ENCODE peak calls at places on chromosomes 16 and 17, in six cellular contexts. Z is fibroblast of mammary gland, R is right atrium auricular region, J is heart left ventricle, W is AG10803, Q is stomach. P is an unnamed sample.

GRCh38 chr17:29393451-29393850 is 3.3 kb downstream of the TAOK1 start:
- DNase-seq in J (no peak), Z (peak), Q (no peak), R (no peak), W (peak), P (peak)

GRCh38 chr16:10878644-10879498 is 1.9 kb downstream of the CIITA start:
- DNase-seq in W (peak), J (peak), Q (peak), R (no peak), Z (no peak), P (peak)

GRCh38 chr16:83443972-83444371 is 363.8 kb upstream of the HSBP1 start:
- DNase-seq in J (no peak), Z (no peak), Q (no peak), W (no peak), R (no peak), P (no peak)

GRCh38 chr16:59324462-59324861 is 590.3 kb upstream of the GOT2 start:
- DNase-seq in W (no peak), Z (no peak), Q (no peak), R (no peak), J (no peak), P (no peak)

GRCh38 chr17:4823373-4824089 is 9.6 kb upstream of the MINK1 start:
- DNase-seq in R (no peak), J (no peak), Z (no peak), W (no peak), Q (no peak), P (no peak)

GRCh38 chr17:82495844-82496528 is 23.5 kb upstream of the FOXK2 start:
- DNase-seq in Q (no peak), W (no peak), Z (no peak), J (no peak), R (no peak), P (no peak)

GRCh38 chr17:14143678-14144077 is 74.4 kb downstream of the COX10 start:
- DNase-seq in W (no peak), R (no peak), Z (peak), Q (peak), J (no peak), P (no peak)

GRCh38 chr17:76121932-76122383 is 18.4 kb upstream of the EXOC7 start:
- DNase-seq in Q (peak), R (no peak), W (peak), J (no peak), Z (peak), P (no peak)

GRCh38 chr17:35084987-35085386 is 21.5 kb upstream of the RFFL start:
- DNase-seq in Z (peak), J (no peak), R (no peak), W (no peak), Q (no peak), P (peak)

GRCh38 chr16:64864232-64864803 is 257.5 kb downstream of the CDH11 start:
- DNase-seq in Q (no peak), J (no peak), W (peak), Z (peak), R (no peak), P (peak)

GRCh38 chr17:48155889-48156670 is 48.5 kb downstream of the SNX11 start:
- DNase-seq in J (no peak), Q (no peak), Z (no peak), W (no peak), R (no peak), P (no peak)

GRCh38 chr17:77456951-77457548 is 316.3 kb downstream of the SEC14L1 start:
- DNase-seq in Z (no peak), R (no peak), J (no peak), Q (no peak), W (no peak), P (no peak)

GRCh38 chr16:28168991-28169554 is 42.7 kb downstream of the XPO6 start:
- DNase-seq in R (no peak), W (no peak), Z (no peak), J (no peak), Q (no peak), P (no peak)

GRCh38 chr16:71723537-71724319 is 773 bp downstream of the PHLPP2 start:
- DNase-seq in Q (peak), R (peak), W (peak), J (peak), Z (peak), P (peak)

GRCh38 chr17:4009164-4009785 is 45.0 kb upstream of the ATP2A3 start:
- DNase-seq in W (no peak), R (no peak), Z (no peak), Q (no peak), J (no peak), P (no peak)

GRCh38 chr16:29231231-29231630 is 175.3 kb downstream of the NPIPB11 start:
- DNase-seq in J (no peak), Z (peak), Q (no peak), W (peak), R (no peak), P (peak)

GRCh38 chr16:70770291-70770967 is 30.5 kb downstream of the VAC14 start:
- DNase-seq in W (no peak), J (no peak), Z (no peak), R (no peak), Q (no peak), P (no peak)

GRCh38 chr16:27244363-27244755 is 24.2 kb downstream of the NSMCE1 start:
- DNase-seq in W (no peak), Q (no peak), J (no peak), R (no peak), Z (no peak), P (no peak)

GRCh38 chr17:50426472-50426782 is 409 bp downstream of the ACSF2 start:
- DNase-seq in Q (no peak), Z (no peak), R (no peak), J (no peak), W (no peak), P (no peak)

GRCh38 chr16:24568392-24568791 is 29.0 kb downstream of the RBBP6 start:
- DNase-seq in J (no peak), W (peak), Z (peak), R (no peak), Q (no peak), P (peak)
- TF ChIP-seq CTCF in J (peak), W (peak), Z (peak), R (no peak), Q (no peak), P (peak)

DNA sequence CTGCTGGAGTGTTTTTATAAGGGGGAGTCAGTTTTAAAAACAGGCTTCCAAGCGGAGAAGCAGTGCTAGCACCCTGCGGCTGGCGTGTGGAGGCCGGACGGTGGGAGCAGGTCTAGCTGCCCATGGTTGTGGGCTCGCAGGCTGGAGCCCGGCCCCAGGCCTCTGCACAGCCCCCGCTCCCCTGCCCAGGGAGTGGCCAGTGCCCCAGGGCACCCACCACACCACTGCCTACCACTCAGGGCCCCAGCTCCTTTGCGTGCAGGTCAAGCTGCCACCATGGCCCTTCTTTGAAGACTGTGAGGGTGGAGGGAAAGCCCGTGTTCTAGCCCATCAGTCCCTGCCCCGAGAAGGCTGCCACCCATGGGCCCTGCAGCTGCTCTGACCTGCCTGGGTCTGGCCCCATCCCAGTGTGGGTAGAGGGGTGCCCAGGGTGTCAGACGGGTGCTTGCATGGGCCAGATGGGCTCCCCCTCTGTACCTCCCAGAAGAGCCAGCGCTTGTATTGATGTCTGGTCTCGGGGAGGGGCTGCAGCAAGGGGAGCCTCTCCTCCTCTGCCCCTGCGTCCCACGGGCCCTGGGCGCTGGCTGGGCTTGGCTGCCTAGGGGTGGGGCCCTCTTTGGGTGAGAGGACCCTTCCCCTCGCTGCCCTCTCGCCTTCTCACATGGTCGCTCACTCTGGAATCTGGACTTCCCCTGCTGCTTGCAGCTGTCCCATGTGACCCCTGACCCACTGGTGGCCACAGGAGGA is 1.5 kb upstream of the NUDT16L1 start:
- DNase-seq in J (no peak), Q (no peak), R (no peak), Z (no peak), W (no peak), P (no peak)
- TF ChIP-seq CTCF in J (no peak), Q (no peak), R (no peak), Z (no peak), W (no peak), P (no peak)

GRCh38 chr16:77722315-77723107 is at the start of gene NUDT7:
- DNase-seq in W (peak), J (peak), R (peak), Z (peak), Q (peak), P (peak)
- TF ChIP-seq CTCF in W (peak), J (peak), R (no peak), Z (no peak), Q (no peak), P (peak)

GRCh38 chr17:42835732-42836131 is 2.5 kb downstream of the PSME3 start:
- DNase-seq in R (no peak), Q (no peak), W (no peak), Z (no peak), J (no peak), P (no peak)

GRCh38 chr17:42833771-42834422 is 700 bp downstream of the PSME3 start:
- DNase-seq in Z (no peak), Q (no peak), J (no peak), R (no peak), W (no peak), P (no peak)

GRCh38 chr17:42832213-42832933 is 824 bp upstream of the PSME3 start:
- DNase-seq in Z (no peak), R (no peak), Q (no peak), J (no peak), W (no peak), P (no peak)

GRCh38 chr17:42830971-42831370 is 2.2 kb upstream of the PSME3 start:
- DNase-seq in R (no peak), J (no peak), Q (no peak), Z (no peak), W (no peak), P (no peak)

DNA sequence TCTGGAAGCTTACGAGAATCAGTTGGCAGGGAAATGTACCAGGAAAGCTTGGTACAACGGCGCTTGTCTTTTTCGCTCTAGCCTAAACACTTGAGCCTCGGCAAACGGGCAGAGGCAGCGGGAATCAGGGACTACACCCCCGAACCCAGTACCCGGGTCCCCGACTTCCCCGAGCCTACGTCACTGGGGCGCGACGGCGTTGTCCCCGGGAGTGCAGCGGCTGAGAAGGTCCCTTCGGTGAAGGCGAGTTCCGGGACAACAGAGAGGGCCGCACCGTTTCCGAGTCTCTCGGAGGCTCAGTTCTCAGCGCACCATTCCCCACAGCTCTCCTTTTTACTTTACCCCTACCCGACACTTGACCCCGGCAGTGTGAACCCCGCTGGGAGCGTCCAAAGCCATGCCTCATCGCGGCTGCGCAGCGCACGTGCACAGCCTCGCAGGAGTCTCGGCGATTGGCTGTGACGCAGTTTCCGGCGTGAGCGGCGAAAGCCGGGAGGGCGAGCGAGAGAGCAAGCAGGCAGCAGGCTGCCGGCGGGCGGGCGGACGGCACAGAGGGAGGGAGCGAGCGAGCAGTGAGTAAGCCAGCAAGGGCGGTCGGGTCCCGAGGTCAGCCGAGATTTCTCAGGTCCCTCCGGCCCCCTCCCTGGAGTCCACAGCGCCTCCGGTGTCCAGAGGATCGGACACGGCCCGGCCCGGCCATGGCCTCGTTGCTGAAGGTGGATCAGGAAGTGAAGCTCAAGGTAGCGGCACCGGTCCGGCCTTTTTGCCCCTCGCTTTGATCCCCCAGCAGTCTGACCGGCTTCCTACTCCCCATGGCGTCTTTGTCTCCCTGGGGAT is at the start of gene PSME3:
- DNase-seq in R (peak), J (peak), W (peak), Z (peak), Q (peak), P (peak)
- TF ChIP-seq CTCF in R (no peak), J (no peak), W (no peak), Z (no peak), Q (no peak), P (no peak)

GRCh38 chr17:42405076-42405475 is 16.8 kb upstream of the STAT3 start:
- DNase-seq in R (no peak), J (no peak), W (no peak), Z (peak), Q (no peak), P (no peak)

GRCh38 chr17:42402121-42402516 is 13.9 kb upstream of the STAT3 start:
- DNase-seq in Z (no peak), Q (no peak), R (no peak), W (no peak), J (no peak), P (no peak)

GRCh38 chr17:42404326-42405055 is 16.2 kb upstream of the STAT3 start:
- DNase-seq in W (no peak), R (no peak), Z (no peak), J (no peak), Q (no peak), P (no peak)

GRCh38 chr17:42405963-42406495 is 17.0 kb downstream of the CAVIN1 start:
- DNase-seq in W (peak), R (peak), Q (peak), Z (peak), J (peak), P (peak)

GRCh38 chr17:42403150-42403549 is 14.9 kb upstream of the STAT3 start:
- DNase-seq in Q (peak), R (no peak), Z (no peak), W (no peak), J (no peak), P (no peak)
- TF ChIP-seq CTCF in Q (no peak), R (no peak), Z (peak), W (no peak), J (peak), P (no peak)